ENCODE peak calls at places on chromosomes 2 and 18, in four cellular contexts. V, I, N and L are unnamed samples.

GRCh38 chr2:60706021-60706420 is 50.0 kb upstream of the PAPOLG start:
- DNase-seq in N (no peak), V (no peak), I (no peak), L (no peak)

GRCh38 chr2:169038338-169038757 is 7.2 kb upstream of the ABCB11 start:
- DNase-seq in V (no peak), I (peak; percentile 10), N (no peak), L (no peak)

GRCh38 chr2:14125561-14125960 is 507.0 kb upstream of the LRATD1 start:
- DNase-seq in V (no peak), I (no peak), N (no peak), L (no peak)

GRCh38 chr2:33784488-33784887 is 185.4 kb upstream of the FAM98A start:
- DNase-seq in I (no peak), N (no peak), V (no peak), L (no peak)

GRCh38 chr2:121360566-121361300 is 75.7 kb upstream of the TFCP2L1 start:
- DNase-seq in I (peak; percentile 21), V (no peak), N (no peak), L (no peak)

GRCh38 chr2:226514895-226515294 is 284.7 kb downstream of the IRS1 start:
- DNase-seq in V (no peak), I (peak; percentile 16), N (no peak), L (no peak)

GRCh38 chr18:73487956-73488355 is 620.2 kb upstream of the NETO1 start:
- DNase-seq in I (no peak), V (no peak), N (no peak), L (no peak)

GRCh38 chr2:11802782-11803191 is 56.4 kb downstream of the LPIN1 start:
- DNase-seq in I (no peak), N (no peak), V (no peak), L (no peak)

GRCh38 chr2:181678033-181678586 is 2.2 kb downstream of the NEUROD1 start:
- DNase-seq in N (no peak), I (no peak), V (peak; percentile 68), L (peak; percentile 81)

GRCh38 chr2:25098558-25099486 is 56.9 kb downstream of the EFR3B start:
- DNase-seq in V (no peak), I (peak; percentile 35), N (no peak), L (no peak)

GRCh38 chr18:76875390-76876330 is 53.3 kb downstream of the ZNF236 start:
- DNase-seq in N (no peak), V (no peak), I (peak; percentile 8), L (no peak)

GRCh38 chr2:6103949-6104348 is 411.8 kb downstream of the SOX11 start:
- DNase-seq in N (peak; percentile 22), V (no peak), I (no peak), L (no peak)

GRCh38 chr2:7977900-7978299 is 704.0 kb upstream of the ID2 start:
- DNase-seq in I (no peak), N (no peak), V (no peak), L (no peak)

GRCh38 chr2:96869281-96869823 is 528 bp downstream of the SEMA4C start:
- DNase-seq in V (peak; percentile 89), I (no peak), N (peak; percentile 81), L (peak; percentile 78)

GRCh38 chr18:77366725-77367641 is 117.3 kb downstream of the GALR1 start:
- DNase-seq in V (no peak), N (no peak), I (peak; percentile 5), L (no peak)

GRCh38 chr2:113200236-113200635 is 26.5 kb downstream of the PSD4 start:
- DNase-seq in V (no peak), N (no peak), I (no peak), L (no peak)

GRCh38 chr2:180324191-180324590 is 317.1 kb upstream of the CWC22 start:
- DNase-seq in I (no peak), N (no peak), V (no peak), L (no peak)

GRCh38 chr18:13103366-13103765 is 112.2 kb downstream of the CEP192 start:
- DNase-seq in V (no peak), N (no peak), I (no peak), L (no peak)

GRCh38 chr2:8827729-8828128 is 9.7 kb downstream of the KIDINS220 start:
- DNase-seq in I (no peak), N (no peak), V (no peak), L (no peak)

GRCh38 chr2:189552334-189552990 is 28.1 kb downstream of the SLC40A1 start:
- DNase-seq in I (no peak), V (no peak), N (no peak), L (no peak)

GRCh38 chr2:11411768-11412448 is 54.1 kb downstream of the E2F6 start:
- DNase-seq in V (no peak), N (no peak), I (no peak), L (no peak)

GRCh38 chr18:23894661-23895175 is 119.8 kb upstream of the TTC39C start:
- DNase-seq in N (no peak), V (no peak), I (no peak), L (no peak)

GRCh38 chr2:166700079-166700478 is 188.2 kb upstream of the XIRP2 start:
- DNase-seq in I (no peak), V (no peak), N (no peak), L (no peak)

GRCh38 chr2:164661349-164661748 is 40.1 kb upstream of the GRB14 start:
- DNase-seq in V (no peak), I (no peak), N (no peak), L (no peak)

GRCh38 chr2:85756195-85756594 is 2.4 kb downstream of the ATOH8 start:
- DNase-seq in N (peak; percentile 47), I (no peak), V (no peak), L (peak; percentile 60)
- H3K4me3 ChIP-seq in N (no peak overlapping the region), I (peak overlapping the region; percentile 75), V (peak overlapping the region; percentile 70), L (peak overlapping the region; percentile 75)

GRCh38 chr2:23459032-23459431 is 74.1 kb downstream of the KLHL29 start:
- DNase-seq in I (no peak), V (no peak), N (no peak), L (no peak)

GRCh38 chr2:23460983-23461382 is 76.0 kb downstream of the KLHL29 start:
- DNase-seq in I (no peak), V (no peak), N (no peak), L (no peak)

GRCh38 chr2:23456881-23457760 is 72.1 kb downstream of the KLHL29 start:
- DNase-seq in V (no peak), I (no peak), N (no peak), L (no peak)

GRCh38 chr2:23460228-23460627 is 75.2 kb downstream of the KLHL29 start:
- DNase-seq in I (peak; percentile 21), N (no peak), V (no peak), L (no peak)

GRCh38 chr2:23457990-23458689 is 73.2 kb downstream of the KLHL29 start:
- DNase-seq in N (no peak), I (no peak), V (no peak), L (no peak)
- H3K4me1 ChIP-seq in N (peaks cover 2% of the 10 kb centered on the region), I (no peaks in the 10 kb centered on the region), V (no peaks in the 10 kb centered on the region), L (peaks cover 4% of the 10 kb centered on the region)

GRCh38 chr18:62384068-62384467 is 59.0 kb downstream of the TNFRSF11A start:
- DNase-seq in V (no peak), N (no peak), I (no peak), L (no peak)
- H3K4me3 ChIP-seq in V (no peak overlapping the region), N (no peak overlapping the region), I (peak overlapping the region; percentile 51), L (no peak overlapping the region)

GRCh38 chr2:136322436-136322835 is 204.5 kb upstream of the CXCR4 start:
- DNase-seq in V (no peak), I (no peak), N (no peak), L (no peak)
- H3K4me1 ChIP-seq in V (no peaks in the 10 kb centered on the region), I (no peaks in the 10 kb centered on the region), N (no peaks in the 10 kb centered on the region), L (peaks cover 43% of the 10 kb centered on the region)

DNA sequence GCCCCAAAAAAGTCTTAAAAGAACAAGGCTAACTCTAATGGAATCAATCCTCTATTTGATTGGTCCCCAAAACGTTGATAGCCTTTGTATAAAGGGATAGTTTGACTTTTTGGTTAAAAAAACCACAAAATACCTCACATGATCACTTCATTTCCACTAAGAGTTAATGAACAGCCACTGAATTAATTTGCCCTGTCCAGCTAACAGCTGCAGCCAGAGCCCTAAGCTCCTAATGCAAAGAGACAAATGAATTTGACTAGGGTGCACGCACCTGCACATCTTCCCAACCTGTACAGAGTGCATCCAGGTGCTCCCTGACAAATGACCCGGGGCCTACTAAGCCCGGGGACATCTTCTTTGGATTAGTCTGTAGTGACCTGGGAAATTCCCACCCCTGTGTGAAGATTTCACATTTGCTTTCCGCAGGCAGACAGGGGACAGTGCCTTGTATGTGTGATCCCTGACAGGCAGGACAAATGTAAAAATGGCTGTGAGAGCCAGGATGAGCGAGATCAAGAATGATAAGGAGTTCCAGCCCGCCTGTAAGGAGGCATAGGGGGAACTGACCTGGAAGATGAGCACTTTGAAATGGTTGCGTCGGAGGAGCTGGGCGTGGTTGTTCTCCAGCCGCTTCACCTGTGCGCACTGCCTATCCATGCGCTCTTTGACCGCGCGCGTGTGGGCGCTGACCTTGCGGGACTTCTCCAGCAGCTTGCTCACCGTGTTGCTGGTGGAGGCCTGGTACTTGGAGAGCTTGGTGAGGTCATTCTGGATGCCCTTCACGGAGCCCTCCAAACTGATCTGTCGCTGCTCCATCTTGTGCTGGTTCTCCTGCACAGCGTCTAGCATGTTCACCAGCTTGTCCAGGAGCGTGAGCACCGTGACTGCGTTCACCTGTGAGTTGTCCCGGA is 757 bp downstream of the CAVIN2 start:
- DNase-seq in V (peak; percentile 74), N (peak; percentile 52), I (no peak), L (peak; percentile 78)
- H3K4me3 ChIP-seq in V (peak overlapping the region; percentile 82), N (no peak overlapping the region), I (peak overlapping the region; percentile 53), L (peak overlapping the region; percentile 46)

GRCh38 chr2:177254433-177255226 is 9.9 kb downstream of the NFE2L2 start:
- DNase-seq in V (peak; percentile 68), I (no peak), N (peak; percentile 87), L (peak; percentile 72)
- H3K4me1 ChIP-seq in V (peaks cover 66% of the 10 kb centered on the region), I (peaks cover 78% of the 10 kb centered on the region), N (peaks cover 70% of the 10 kb centered on the region), L (peaks cover 99% of the 10 kb centered on the region)